ENCODE peak calls at places on chromosomes 3 and 15, in seven cellular contexts. J is AG04450, C is mucosa of descending colon, P is A549, R is neural progenitor cell, T is kidney, N is breast epithelium. I is an unnamed sample.

GRCh38 chr15:57610130-57610529 is 18.4 kb downstream of the MYZAP start:
- DNase-seq in J (no peak), C (peak), P (peak), R (no peak), T (peak), N (peak), I (no peak)

GRCh38 chr3:65888980-65889706 is 149.6 kb downstream of the MAGI1 start:
- DNase-seq in J (peak), C (no peak), P (peak), R (no peak), T (no peak), N (peak), I (no peak)

GRCh38 chr15:96974761-96975160 is 644.3 kb downstream of the NR2F2 start:
- DNase-seq in J (no peak), C (no peak), P (no peak), R (no peak), T (no peak), N (no peak), I (no peak)

GRCh38 chr15:73049564-73050215 is 2.6 kb upstream of the NEO1 start:
- DNase-seq in J (no peak), C (no peak), P (no peak), R (peak), T (no peak), N (no peak), I (no peak)

GRCh38 chr3:47954562-47954961 is 61.7 kb downstream of the MAP4 start:
- DNase-seq in J (no peak), C (no peak), P (no peak), R (no peak), T (no peak), N (no peak), I (no peak)

GRCh38 chr15:95884276-95884675 is 446.2 kb upstream of the NR2F2 start:
- DNase-seq in J (no peak), C (no peak), P (no peak), R (peak), T (no peak), N (no peak), I (no peak)

GRCh38 chr3:194779729-194780224 is 94.1 kb downstream of the FAM43A start:
- DNase-seq in J (no peak), C (no peak), P (no peak), R (no peak), T (no peak), N (no peak), I (no peak)

GRCh38 chr3:114447545-114447944 is 153.7 kb downstream of the TIGIT start:
- DNase-seq in J (no peak), C (no peak), P (no peak), R (no peak), T (no peak), N (no peak), I (no peak)

GRCh38 chr3:38455639-38456430 is 2.1 kb downstream of the ACVR2B start:
- DNase-seq in J (peak), C (no peak), P (no peak), R (peak), T (peak), N (no peak), I (no peak)

GRCh38 chr3:11930084-11930483 is 74.1 kb upstream of the SYN2 start:
- DNase-seq in J (no peak), C (no peak), P (no peak), R (no peak), T (no peak), N (no peak), I (no peak)

GRCh38 chr15:69393831-69394491 is 20.2 kb upstream of the KIF23 start:
- DNase-seq in J (no peak), C (no peak), P (no peak), R (no peak), T (no peak), N (no peak), I (no peak)

GRCh38 chr15:61122624-61123375 is 106.3 kb downstream of the RORA start:
- DNase-seq in J (no peak), C (no peak), P (no peak), R (no peak), T (no peak), N (no peak), I (no peak)

GRCh38 chr15:73988075-73988969 is 3.8 kb downstream of the STOML1 start:
- DNase-seq in J (no peak), C (no peak), P (no peak), R (no peak), T (peak), N (peak), I (no peak)

GRCh38 chr3:68809596-68809995 is 122.8 kb downstream of the TAFA4 start:
- DNase-seq in J (no peak), C (no peak), P (no peak), R (no peak), T (no peak), N (no peak), I (no peak)

GRCh38 chr3:72351536-72351935 is 496.7 kb downstream of the SHQ1 start:
- DNase-seq in J (no peak), C (no peak), P (no peak), R (no peak), T (no peak), N (no peak), I (no peak)

GRCh38 chr3:59877263-59877662 is 827.4 kb upstream of the CFAP20DC start:
- DNase-seq in J (no peak), C (no peak), P (no peak), R (no peak), T (no peak), N (no peak), I (no peak)

GRCh38 chr15:58604455-58604923 is 145.0 kb downstream of the ADAM10 start:
- DNase-seq in J (no peak), C (no peak), P (no peak), R (no peak), T (no peak), N (no peak), I (no peak)

GRCh38 chr3:146504546-146505197 is 35.3 kb upstream of the PLSCR2 start:
- DNase-seq in J (no peak), C (no peak), P (no peak), R (peak), T (no peak), N (no peak), I (no peak)

GRCh38 chr3:69180869-69181591 is 58.6 kb upstream of the LMOD3 start:
- DNase-seq in J (no peak), C (peak), P (no peak), R (no peak), T (no peak), N (no peak), I (no peak)

GRCh38 chr15:34644061-34644460 is 60.6 kb upstream of the GOLGA8B start:
- DNase-seq in J (peak), C (no peak), P (no peak), R (no peak), T (no peak), N (no peak), I (no peak)

GRCh38 chr15:64426845-64427465 is 33.4 kb upstream of the ZNF609 start:
- DNase-seq in J (peak), C (peak), P (no peak), R (peak), T (no peak), N (no peak), I (no peak)

GRCh38 chr15:98067339-98067738 is 106.8 kb downstream of the ARRDC4 start:
- DNase-seq in J (no peak), C (no peak), P (no peak), R (no peak), T (no peak), N (no peak), I (no peak)

DNA sequence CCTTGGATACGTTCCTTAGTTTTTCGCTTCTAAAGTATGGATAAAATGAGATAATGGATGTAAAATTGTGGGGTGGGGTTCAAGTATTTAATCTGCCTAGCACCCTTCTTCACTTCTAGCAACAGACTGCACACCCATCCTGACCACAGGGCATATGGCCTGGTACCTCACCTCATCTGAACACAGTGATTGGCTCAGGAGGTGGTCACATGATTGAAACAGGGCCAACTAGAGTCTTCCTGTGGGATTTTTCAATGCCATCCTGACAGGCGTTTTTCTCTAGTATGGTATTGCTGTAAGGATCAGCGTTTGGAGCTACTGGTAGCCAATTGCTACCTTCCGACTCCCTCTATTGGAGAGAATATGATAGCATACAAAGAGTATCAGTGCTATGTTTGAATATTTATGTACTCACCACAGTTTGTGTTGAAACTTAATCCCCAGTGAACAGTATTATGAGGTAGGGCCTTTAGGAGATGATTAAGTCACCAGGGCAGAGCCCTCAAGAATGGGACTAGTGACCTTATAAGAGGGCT is 172.2 kb downstream of the PPM1L start:
- DNase-seq in J (no peak), C (no peak), P (no peak), R (no peak), T (no peak), N (no peak), I (no peak)
- TF ChIP-seq CTCF in J (no peak), C (no peak), P (no peak), R (peak), T (no peak), N (no peak), I (no peak)

DNA sequence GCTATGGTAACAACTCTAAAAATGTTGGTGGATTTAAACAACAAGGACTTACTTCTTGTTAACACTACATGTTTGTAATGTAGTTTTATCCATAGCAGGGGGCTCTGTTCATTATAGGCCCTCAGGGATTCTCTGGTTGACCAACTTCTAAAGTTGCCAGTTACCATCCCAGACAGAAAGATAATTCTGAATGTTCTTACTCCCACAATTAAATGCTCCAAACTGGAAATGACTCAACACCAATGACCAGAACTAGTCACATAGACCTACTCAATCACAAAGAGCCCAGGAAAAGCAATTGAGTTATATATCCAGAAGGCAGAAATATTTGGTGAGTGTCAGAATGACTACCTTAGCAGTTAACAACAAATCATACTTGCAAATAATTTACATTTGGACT is 199.3 kb upstream of the UMPS start:
- DNase-seq in J (no peak), C (no peak), P (no peak), R (no peak), T (no peak), N (no peak), I (no peak)
- TF ChIP-seq CTCF in J (no peak), C (no peak), P (no peak), R (no peak), T (no peak), N (no peak), I (no peak)

GRCh38 chr15:90214553-90215205 is 13.5 kb downstream of the SEMA4B start:
- DNase-seq in J (no peak), C (no peak), P (peak), R (no peak), T (no peak), N (no peak), I (no peak)
- TF ChIP-seq CTCF in J (peak), C (no peak), P (peak), R (peak), T (no peak), N (no peak), I (no peak)

GRCh38 chr15:42736793-42737528 is at the start of gene CDAN1:
- DNase-seq in J (peak), C (peak), P (peak), R (peak), T (peak), N (peak), I (peak)
- TF ChIP-seq CTCF in J (no peak), C (no peak), P (no peak), R (no peak), T (no peak), N (no peak), I (no peak)

GRCh38 chr3:20930034-20930433 is 744.0 kb upstream of the SGO1 start:
- DNase-seq in J (no peak), C (no peak), P (no peak), R (peak), T (no peak), N (no peak), I (no peak)
- TF ChIP-seq CTCF in J (peak), C (no peak), P (no peak), R (peak), T (peak), N (no peak), I (no peak)

DNA sequence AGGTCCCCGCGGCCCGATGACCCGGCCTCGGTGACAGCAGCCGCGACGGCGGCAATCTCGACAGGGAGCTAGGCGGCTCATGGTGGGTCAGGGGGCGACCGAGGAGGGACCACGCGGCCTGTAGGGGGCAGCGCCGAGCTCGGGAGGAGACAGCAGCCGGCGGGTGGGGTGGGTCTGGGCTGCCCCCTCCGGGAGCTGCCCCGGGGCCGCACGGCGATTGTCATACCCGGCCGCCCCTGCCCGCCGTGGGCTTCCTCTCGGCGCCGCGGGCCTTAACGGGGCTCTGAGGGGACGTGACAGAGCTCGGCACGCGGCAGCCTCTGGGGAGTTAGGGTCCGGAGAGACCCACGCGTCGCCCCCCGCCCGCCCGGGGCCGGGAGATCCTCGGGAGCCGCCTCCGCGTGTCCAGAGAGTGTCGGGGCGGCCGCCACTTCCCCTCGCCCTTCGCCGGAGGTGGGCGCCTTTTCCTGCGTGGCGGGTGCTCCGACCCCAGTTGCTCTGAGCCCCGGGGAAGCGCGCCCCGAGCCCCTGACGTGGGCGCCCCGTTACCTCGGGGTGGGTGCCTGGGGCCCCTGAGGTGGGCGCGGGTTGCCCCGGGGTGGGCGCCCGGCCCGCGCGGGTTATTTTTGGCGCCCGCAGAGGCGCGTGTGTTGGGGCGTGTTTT is 539 bp upstream of the PLCL2 start:
- DNase-seq in J (no peak), C (peak), P (peak), R (peak), T (peak), N (no peak), I (peak)
- TF ChIP-seq CTCF in J (peak), C (peak), P (peak), R (peak), T (peak), N (no peak), I (peak)

GRCh38 chr3:172129868-172130751 is 90.7 kb downstream of the FNDC3B start:
- DNase-seq in J (peak), C (peak), P (peak), R (no peak), T (peak), N (peak), I (no peak)
- TF ChIP-seq CTCF in J (no peak), C (no peak), P (no peak), R (no peak), T (no peak), N (no peak), I (no peak)

DNA sequence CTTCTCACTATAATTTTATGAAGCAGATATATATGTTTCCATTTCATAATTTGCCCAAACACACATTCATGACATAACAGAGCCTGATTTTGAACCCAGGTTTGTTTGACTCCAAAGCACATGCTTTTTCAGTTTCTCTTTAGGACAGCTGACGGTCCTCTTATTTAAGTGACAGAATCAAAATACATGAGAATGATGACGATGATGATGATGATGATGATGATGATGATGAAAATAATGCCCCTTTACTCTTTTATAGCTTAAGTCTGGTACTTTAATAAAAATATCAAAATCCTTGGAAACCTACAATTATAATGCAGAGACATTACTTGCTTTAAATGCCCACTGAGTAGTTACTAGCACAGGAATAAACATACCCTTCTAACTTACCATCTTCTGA is 15.3 kb downstream of the COPB2 start:
- DNase-seq in J (no peak), C (no peak), P (no peak), R (no peak), T (no peak), N (no peak), I (no peak)
- TF ChIP-seq CTCF in J (no peak), C (no peak), P (no peak), R (no peak), T (no peak), N (no peak), I (no peak)

GRCh38 chr3:128243602-128244504 is 90.6 kb downstream of the EEFSEC start:
- DNase-seq in J (no peak), C (no peak), P (no peak), R (no peak), T (no peak), N (no peak), I (no peak)

GRCh38 chr3:128252083-128252482 is 98.8 kb downstream of the EEFSEC start:
- DNase-seq in J (no peak), C (no peak), P (no peak), R (peak), T (no peak), N (no peak), I (no peak)

GRCh38 chr3:128245460-128245859 is 92.2 kb downstream of the EEFSEC start:
- DNase-seq in J (no peak), C (no peak), P (no peak), R (no peak), T (no peak), N (no peak), I (no peak)

GRCh38 chr3:128242818-128243601 is 89.7 kb downstream of the EEFSEC start:
- DNase-seq in J (no peak), C (peak), P (no peak), R (no peak), T (no peak), N (no peak), I (no peak)

DNA sequence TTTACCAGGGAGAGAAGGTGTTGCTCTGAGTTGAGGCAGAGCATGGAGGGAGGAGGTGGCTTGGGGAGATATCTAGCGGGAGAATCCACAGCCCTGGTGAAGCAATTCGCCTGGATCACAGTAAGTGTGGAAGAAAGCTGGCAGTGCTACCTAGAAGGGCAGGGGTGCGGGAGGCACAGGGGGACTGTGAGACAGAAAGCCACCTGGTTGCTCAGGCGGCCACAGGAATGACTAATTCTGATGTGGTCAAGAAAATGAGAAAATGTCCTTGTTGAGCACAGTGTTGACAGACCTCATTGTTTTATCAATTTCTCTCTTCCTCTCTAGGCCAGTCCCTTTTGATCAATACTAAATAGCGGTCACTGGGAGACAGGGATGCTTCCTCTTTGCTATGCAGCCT is 94.6 kb downstream of the EEFSEC start:
- DNase-seq in J (no peak), C (no peak), P (no peak), R (no peak), T (no peak), N (no peak), I (no peak)
- TF ChIP-seq CTCF in J (no peak), C (no peak), P (no peak), R (no peak), T (no peak), N (no peak), I (no peak)

I was measured in dorsolateral prefrontal cortex.